ENCODE peak calls at places on chromosome 3, in six cellular contexts. F is activated T-cell treated with anti-CD3 and anti-CD28 coated beads, Interleukin-2, amount 50 U/mL, for 72 hours; Z is neuronal stem cell; C is NCI-H2171 treated with DMSO at 0.1 percent for 48 hours; L is substantia nigra; O is CD8-positive, alpha-beta memory T cell. H is an unnamed sample.

GRCh38 chr3:58349792-58350626 is 17.3 kb downstream of the PXK start:
- DNase-seq in C (no peak), F (no peak), O (no peak), L (no peak), Z (no peak), H (no peak)

GRCh38 chr3:115281697-115282685 is 134.9 kb upstream of the ZBTB20 start:
- DNase-seq in Z (no peak), O (no peak), F (no peak), C (no peak), L (no peak), H (no peak)

GRCh38 chr3:45756055-45756454 is 40.3 kb downstream of the SLC6A20 start:
- DNase-seq in F (no peak), C (no peak), O (no peak), L (no peak), Z (no peak), H (no peak)

GRCh38 chr3:154243353-154243752 is 80.9 kb downstream of the DHX36 start:
- DNase-seq in C (no peak), L (no peak), F (no peak), O (no peak), Z (no peak), H (no peak)

GRCh38 chr3:40487172-40487571 is 10.2 kb downstream of the ZNF619 start:
- DNase-seq in F (no peak), Z (no peak), C (no peak), O (no peak), L (no peak), H (no peak)

GRCh38 chr3:46296826-46297225 is 54.6 kb downstream of the CCR3 start:
- DNase-seq in L (no peak), F (no peak), C (peak), Z (no peak), O (no peak), H (no peak)

GRCh38 chr3:124851136-124851535 is 36.0 kb downstream of the ITGB5 start:
- DNase-seq in O (no peak), L (no peak), C (no peak), Z (no peak), F (no peak), H (no peak)

GRCh38 chr3:114596147-114596546 is 302.3 kb downstream of the TIGIT start:
- DNase-seq in C (no peak), L (no peak), O (no peak), Z (no peak), F (no peak), H (no peak)

GRCh38 chr3:117407317-117407716 is 697.7 kb downstream of the TUSC7 start:
- DNase-seq in L (no peak), C (no peak), O (no peak), Z (no peak), F (no peak), H (no peak)

GRCh38 chr3:121481116-121481895 is 64.5 kb downstream of the POLQ start:
- DNase-seq in O (no peak), Z (no peak), L (no peak), F (no peak), C (no peak), H (no peak)

GRCh38 chr3:178707632-178708031 is 171.4 kb downstream of the KCNMB2 start:
- DNase-seq in O (no peak), C (no peak), Z (no peak), L (no peak), F (no peak), H (no peak)

GRCh38 chr3:42690191-42690590 is 4.9 kb downstream of the KLHL40 start:
- DNase-seq in F (no peak), L (no peak), Z (no peak), C (no peak), O (no peak), H (no peak)

GRCh38 chr3:72411843-72412242 is 436.4 kb downstream of the SHQ1 start:
- DNase-seq in C (no peak), F (no peak), Z (no peak), O (no peak), L (no peak), H (no peak)

GRCh38 chr3:160169139-160169830 is 55.9 kb upstream of the C3orf80 start:
- DNase-seq in O (no peak), L (no peak), Z (no peak), F (no peak), C (no peak), H (no peak)

GRCh38 chr3:136547293-136547692 is 204.9 kb downstream of the STAG1 start:
- DNase-seq in O (no peak), L (no peak), F (no peak), C (peak), Z (no peak), H (no peak)

GRCh38 chr3:138347084-138347483 is 1.3 kb upstream of the MRAS start:
- DNase-seq in C (no peak), O (no peak), Z (no peak), F (no peak), L (no peak), H (no peak)

GRCh38 chr3:157120071-157120892 is 39.7 kb downstream of the CCNL1 start:
- DNase-seq in C (no peak), Z (no peak), O (no peak), F (no peak), L (no peak), H (no peak)

GRCh38 chr3:28198161-28198560 is 43.3 kb upstream of the CMC1 start:
- DNase-seq in O (no peak), Z (no peak), F (no peak), L (no peak), C (no peak), H (no peak)

GRCh38 chr3:182567666-182568065 is 225.6 kb upstream of the ATP11B start:
- DNase-seq in O (no peak), L (no peak), Z (peak), C (peak), F (no peak), H (no peak)